ENCODE peak calls at places on chromosome 7, in seven cellular contexts. I is CD8-positive, alpha-beta memory T cell; O is amygdala; G is fibroblast of the conjunctiva; P is EL; M is Calu3; E is uterus. W is an unnamed sample.

GRCh38 chr7:44257618-44258422 is 57.0 kb downstream of the YKT6 start:
- DNase-seq in I (peak; percentile 40), O (no peak), G (peak; percentile 73), P (peak; percentile 86), M (peak; percentile 59), E (peak; percentile 31), W (peak; percentile 91)

GRCh38 chr7:118185163-118185860 is 1.3 kb downstream of the LSM8 start:
- DNase-seq in I (no peak), O (no peak), G (peak; percentile 48), P (peak; percentile 41), M (no peak), E (no peak), W (peak; percentile 12)

GRCh38 chr7:139702313-139702731 is 75.5 kb downstream of the HIPK2 start:
- DNase-seq in I (no peak), O (no peak), G (no peak), P (no peak), M (no peak), E (no peak), W (peak; percentile 20)

GRCh38 chr7:23918856-23919255 is 208.8 kb downstream of the STK31 start:
- DNase-seq in I (no peak), O (no peak), G (no peak), P (peak; percentile 42), M (no peak), E (no peak), W (peak; percentile 70)

GRCh38 chr7:50307368-50308012 is 3.0 kb downstream of the IKZF1 start:
- DNase-seq in I (peak; percentile 44), O (no peak), G (no peak), P (no peak), M (no peak), E (no peak), W (no peak)

GRCh38 chr7:85006754-85007153 is 180.1 kb downstream of the SEMA3D start:
- DNase-seq in I (no peak), O (no peak), G (no peak), P (no peak), M (no peak), E (no peak), W (no peak)

GRCh38 chr7:14697684-14698083 is 204.9 kb downstream of the DGKB start:
- DNase-seq in I (no peak), O (no peak), G (no peak), P (no peak), M (no peak), E (no peak), W (no peak)

GRCh38 chr7:2405601-2406345 is 2.4 kb downstream of the CHST12 start:
- DNase-seq in I (peak; percentile 58), O (no peak), G (no peak), P (no peak), M (no peak), E (no peak), W (no peak)

GRCh38 chr7:43481905-43482678 is 100.8 kb upstream of the STK17A start:
- DNase-seq in I (no peak), O (no peak), G (no peak), P (peak; percentile 59), M (no peak), E (no peak), W (peak; percentile 53)

GRCh38 chr7:131637846-131638245 is 81.4 kb upstream of the PODXL start:
- DNase-seq in I (no peak), O (no peak), G (no peak), P (no peak), M (no peak), E (no peak), W (no peak)

GRCh38 chr7:30225863-30226361 is 58.5 kb upstream of the ZNRF2 start:
- DNase-seq in I (no peak), O (peak; percentile 19), G (no peak), P (peak; percentile 41), M (peak; percentile 82), E (peak; percentile 53), W (peak; percentile 92)

GRCh38 chr7:100556541-100556940 is 17.2 kb downstream of the SAP25 start:
- DNase-seq in I (no peak), O (no peak), G (no peak), P (peak; percentile 34), M (no peak), E (no peak), W (no peak)

GRCh38 chr7:157828190-157828589 is 491.4 kb downstream of the DNAJB6 start:
- DNase-seq in I (no peak), O (no peak), G (no peak), P (no peak), M (no peak), E (no peak), W (no peak)

GRCh38 chr7:143405671-143406352 is 2.8 kb downstream of the EPHA1 start:
- DNase-seq in I (no peak), O (no peak), G (no peak), P (no peak), M (no peak), E (no peak), W (no peak)

GRCh38 chr7:157234271-157234670 is 95.5 kb downstream of the UBE3C start:
- DNase-seq in I (no peak), O (no peak), G (peak; percentile 70), P (peak; percentile 6), M (no peak), E (no peak), W (no peak)

GRCh38 chr7:142807855-142808460 is 37.2 kb downstream of the PRSS2 start:
- DNase-seq in I (no peak), O (no peak), G (no peak), P (peak; percentile 71), M (no peak), E (no peak), W (peak; percentile 92)

GRCh38 chr7:13240349-13240748 is 552.9 kb downstream of the ARL4A start:
- DNase-seq in I (no peak), O (no peak), G (no peak), P (peak; percentile 73), M (peak; percentile 5), E (no peak), W (peak; percentile 89)

GRCh38 chr7:127887631-127888030 is 143.6 kb downstream of the LRRC4 start:
- DNase-seq in I (no peak), O (no peak), G (no peak), P (no peak), M (no peak), E (no peak), W (no peak)

W was measured in Daoy.